ENCODE peak calls at places on chromosomes 1 and 21, in ten cellular contexts. U is stromal cell of bone marrow, S is left lung, C is HL-60, O is RWPE1, A is fibroblast of mammary gland, P is IMR-90, I is cardiac fibroblast, B is myocyte, K is NCI-H82. V is an unnamed sample.

GRCh38 chr1:181936768-181937581 is 124.5 kb downstream of the ZNF648 start:
- DNase-seq in U (no peak), S (peak), C (peak), O (peak), A (peak), P (no peak), I (no peak), B (no peak), K (peak), V (peak)

GRCh38 chr21:44027607-44028286 is 15.6 kb downstream of the TRAPPC10 start:
- DNase-seq in U (no peak), S (no peak), C (no peak), O (no peak), A (no peak), P (no peak), I (no peak), B (no peak), K (peak), V (no peak)

GRCh38 chr1:30904191-30904961 is 4.2 kb downstream of the SDC3 start:
- DNase-seq in U (no peak), S (no peak), C (no peak), O (no peak), A (no peak), P (no peak), I (no peak), B (no peak), K (no peak), V (no peak)

GRCh38 chr1:198270421-198270820 is 113.6 kb downstream of the NEK7 start:
- DNase-seq in U (no peak), S (no peak), C (no peak), O (no peak), A (no peak), P (no peak), I (no peak), B (no peak), K (no peak), V (no peak)

GRCh38 chr1:150558328-150558727 is 9.1 kb downstream of the ADAMTSL4 start:
- DNase-seq in U (no peak), S (no peak), C (no peak), O (no peak), A (no peak), P (no peak), I (no peak), B (no peak), K (no peak), V (no peak)

GRCh38 chr1:5858246-5858645 is 134.0 kb downstream of the NPHP4 start:
- DNase-seq in U (no peak), S (no peak), C (no peak), O (no peak), A (no peak), P (no peak), I (no peak), B (no peak), K (no peak), V (no peak)

GRCh38 chr1:158037876-158038359 is 44.5 kb downstream of the KIRREL1 start:
- DNase-seq in U (no peak), S (no peak), C (no peak), O (peak), A (peak), P (peak), I (peak), B (peak), K (peak), V (peak)

GRCh38 chr1:202812176-202813026 is 1.6 kb downstream of the PCAT6 start:
- DNase-seq in U (no peak), S (no peak), C (no peak), O (peak), A (no peak), P (no peak), I (no peak), B (peak), K (peak), V (peak)

GRCh38 chr1:30700528-30701265 is 22.7 kb downstream of the MATN1 start:
- DNase-seq in U (peak), S (no peak), C (no peak), O (peak), A (peak), P (peak), I (peak), B (peak), K (no peak), V (peak)

GRCh38 chr1:223834660-223835263 is 11.0 kb downstream of the TP53BP2 start:
- DNase-seq in U (no peak), S (no peak), C (no peak), O (no peak), A (peak), P (peak), I (peak), B (no peak), K (no peak), V (peak)

GRCh38 chr1:221164029-221164428 is 284.8 kb downstream of the HLX start:
- DNase-seq in U (peak), S (no peak), C (no peak), O (no peak), A (peak), P (peak), I (peak), B (peak), K (no peak), V (no peak)

GRCh38 chr1:23019851-23020625 is 770 bp downstream of the KDM1A start:
- DNase-seq in U (no peak), S (peak), C (peak), O (peak), A (peak), P (peak), I (peak), B (peak), K (peak), V (no peak)

GRCh38 chr1:75720325-75720724 is 4.2 kb upstream of the ACADM start:
- DNase-seq in U (no peak), S (no peak), C (no peak), O (no peak), A (no peak), P (no peak), I (no peak), B (no peak), K (no peak), V (no peak)

GRCh38 chr21:35102488-35103407 is 53.6 kb upstream of the RUNX1 start:
- DNase-seq in U (no peak), S (peak), C (peak), O (no peak), A (no peak), P (peak), I (no peak), B (peak), K (peak), V (peak)

GRCh38 chr1:55317263-55317662 is 102.1 kb upstream of the USP24 start:
- DNase-seq in U (no peak), S (no peak), C (no peak), O (no peak), A (no peak), P (no peak), I (no peak), B (no peak), K (no peak), V (no peak)

GRCh38 chr1:27538793-27539192 is 48.8 kb upstream of the WASF2 start:
- DNase-seq in U (peak), S (no peak), C (no peak), O (peak), A (peak), P (peak), I (peak), B (peak), K (no peak), V (peak)

GRCh38 chr1:21853130-21853424 is 41.0 kb downstream of the LDLRAD2 start:
- DNase-seq in U (no peak), S (no peak), C (no peak), O (no peak), A (no peak), P (no peak), I (no peak), B (no peak), K (no peak), V (no peak)

GRCh38 chr1:146036990-146037646 is 15.6 kb upstream of the HJV start:
- DNase-seq in U (peak), S (peak), C (peak), O (peak), A (peak), P (peak), I (peak), B (peak), K (peak), V (peak)

GRCh38 chr1:6208723-6209660 is 3.1 kb downstream of the RNF207 start:
- DNase-seq in U (no peak), S (no peak), C (peak), O (no peak), A (peak), P (peak), I (peak), B (peak), K (peak), V (no peak)

GRCh38 chr1:234505774-234506114 is 26.8 kb upstream of the TARBP1 start:
- DNase-seq in U (peak), S (no peak), C (no peak), O (peak), A (peak), P (peak), I (peak), B (no peak), K (no peak), V (peak)

GRCh38 chr1:169510060-169510459 is 24.3 kb upstream of the SLC19A2 start:
- DNase-seq in U (no peak), S (no peak), C (no peak), O (no peak), A (no peak), P (no peak), I (no peak), B (no peak), K (no peak), V (no peak)

GRCh38 chr1:182442333-182442732 is 7.6 kb upstream of the RGSL1 start:
- DNase-seq in U (no peak), S (no peak), C (no peak), O (no peak), A (no peak), P (no peak), I (no peak), B (no peak), K (no peak), V (no peak)

GRCh38 chr21:35933466-35933865 is 126.9 kb downstream of the SETD4 start:
- DNase-seq in U (peak), S (peak), C (peak), O (peak), A (peak), P (peak), I (peak), B (peak), K (peak), V (peak)

GRCh38 chr1:224113005-224113404 is 906 bp upstream of the FBXO28 start:
- DNase-seq in U (no peak), S (no peak), C (no peak), O (no peak), A (no peak), P (no peak), I (no peak), B (no peak), K (no peak), V (no peak)

GRCh38 chr21:34965200-34966174 is 83.6 kb downstream of the RUNX1 start:
- DNase-seq in U (no peak), S (no peak), C (peak), O (no peak), A (peak), P (peak), I (peak), B (no peak), K (no peak), V (peak)

GRCh38 chr1:219783605-219784004 is 144.8 kb downstream of the SLC30A10 start:
- DNase-seq in U (no peak), S (no peak), C (no peak), O (no peak), A (no peak), P (no peak), I (no peak), B (no peak), K (no peak), V (no peak)

GRCh38 chr1:174413632-174414031 is 34.1 kb upstream of the GPR52 start:
- DNase-seq in U (no peak), S (no peak), C (no peak), O (no peak), A (peak), P (no peak), I (peak), B (no peak), K (peak), V (no peak)

GRCh38 chr1:155192346-155193274 is 15.1 kb downstream of the THBS3 start:
- DNase-seq in U (no peak), S (peak), C (peak), O (no peak), A (no peak), P (no peak), I (no peak), B (no peak), K (no peak), V (peak)

GRCh38 chr1:160093624-160094290 is 4.7 kb downstream of the IGSF8 start:
- DNase-seq in U (no peak), S (no peak), C (no peak), O (no peak), A (no peak), P (no peak), I (no peak), B (no peak), K (no peak), V (no peak)

GRCh38 chr1:222926566-222926965 is 111.7 kb downstream of the DISP1 start:
- DNase-seq in U (peak), S (no peak), C (no peak), O (no peak), A (peak), P (peak), I (peak), B (no peak), K (no peak), V (peak)

GRCh38 chr1:239456788-239457187 is 70.4 kb downstream of the CHRM3 start:
- DNase-seq in U (no peak), S (no peak), C (no peak), O (no peak), A (no peak), P (no peak), I (no peak), B (no peak), K (no peak), V (no peak)

GRCh38 chr1:16371725-16372124 is 4.7 kb downstream of the SZRD1 start:
- DNase-seq in U (no peak), S (no peak), C (no peak), O (no peak), A (no peak), P (peak), I (peak), B (no peak), K (no peak), V (peak)

GRCh38 chr1:1974834-1975233 is 28.8 kb downstream of the CFAP74 start:
- DNase-seq in U (no peak), S (no peak), C (no peak), O (no peak), A (no peak), P (no peak), I (no peak), B (no peak), K (no peak), V (no peak)

GRCh38 chr1:91781371-91781825 is 104.6 kb downstream of the TGFBR3 start:
- DNase-seq in U (peak), S (no peak), C (no peak), O (peak), A (peak), P (peak), I (peak), B (no peak), K (no peak), V (peak)

GRCh38 chr1:236761397-236762132 is 33.5 kb upstream of the MTR start:
- DNase-seq in U (no peak), S (no peak), C (no peak), O (no peak), A (no peak), P (no peak), I (no peak), B (no peak), K (no peak), V (no peak)